ENCODE peak calls at places on chromosomes 7 and 10, in five cellular contexts. F, E, R, C and I are unnamed samples.

GRCh38 chr7:118183254-118183585 is 744 bp upstream of the LSM8 start:
- DNase-seq in F (no peak), E (peak), R (peak), C (peak), I (peak)

GRCh38 chr7:106732045-106732444 is 71.1 kb upstream of the CCDC71L start:
- DNase-seq in F (no peak), E (no peak), R (no peak), C (no peak), I (no peak)

GRCh38 chr7:79820387-79820786 is 314.2 kb upstream of the GNAI1 start:
- DNase-seq in F (peak), E (peak), R (no peak), C (no peak), I (peak)

GRCh38 chr10:124526621-124527267 is 65.1 kb downstream of the LHPP start:
- DNase-seq in F (no peak), E (no peak), R (no peak), C (no peak), I (no peak)

GRCh38 chr7:43584200-43584586 is 1.3 kb downstream of the STK17A start:
- DNase-seq in F (peak), E (peak), R (peak), C (no peak), I (peak)

GRCh38 chr7:120259382-120259781 is 13.6 kb upstream of the KCND2 start:
- DNase-seq in F (no peak), E (peak), R (no peak), C (no peak), I (peak)

GRCh38 chr10:55024718-55025117 is 223.7 kb upstream of the PCDH15 start:
- DNase-seq in F (no peak), E (peak), R (peak), C (no peak), I (no peak)

GRCh38 chr7:113793171-113793570 is 125.6 kb downstream of the PPP1R3A start:
- DNase-seq in F (no peak), E (no peak), R (no peak), C (no peak), I (no peak)

GRCh38 chr10:43781480-43782361 is 133.0 kb upstream of the ZNF32 start:
- DNase-seq in F (no peak), E (peak), R (peak), C (peak), I (no peak)

GRCh38 chr10:42782446-42783180 is at the start of gene BMS1:
- DNase-seq in F (peak), E (peak), R (peak), C (peak), I (peak)

GRCh38 chr10:132237871-132238270 is 51.1 kb downstream of the DPYSL4 start:
- DNase-seq in F (peak), E (no peak), R (no peak), C (no peak), I (no peak)

GRCh38 chr10:114406455-114406854 is 2.2 kb upstream of the AFAP1L2 start:
- DNase-seq in F (no peak), E (no peak), R (no peak), C (no peak), I (no peak)

GRCh38 chr7:26653430-26653911 is 210.9 kb downstream of the SKAP2 start:
- DNase-seq in F (no peak), E (no peak), R (no peak), C (no peak), I (peak)

GRCh38 chr7:43117025-43117424 is 4.6 kb downstream of the HECW1 start:
- DNase-seq in F (no peak), E (peak), R (no peak), C (no peak), I (no peak)

GRCh38 chr10:8133146-8133545 is 78.7 kb downstream of the GATA3 start:
- DNase-seq in F (no peak), E (peak), R (peak), C (peak), I (no peak)

GRCh38 chr7:78247910-78248689 is 449.5 kb downstream of the PHTF2 start:
- DNase-seq in F (no peak), E (no peak), R (no peak), C (no peak), I (no peak)

GRCh38 chr7:33733865-33734650 is 171.3 kb upstream of the BMPER start:
- DNase-seq in F (no peak), E (no peak), R (no peak), C (no peak), I (peak)

GRCh38 chr10:49569031-49569765 is 30.3 kb upstream of the ERCC6 start:
- DNase-seq in F (no peak), E (peak), R (no peak), C (no peak), I (peak)

GRCh38 chr7:102119925-102120324 is 166.7 kb upstream of the SH2B2 start:
- DNase-seq in F (no peak), E (no peak), R (no peak), C (no peak), I (no peak)

GRCh38 chr7:70612811-70613210 is 519.1 kb upstream of the GALNT17 start:
- DNase-seq in F (peak), E (no peak), R (no peak), C (no peak), I (no peak)

GRCh38 chr7:23462846-23463245 is 7.4 kb downstream of the IGF2BP3 start:
- DNase-seq in F (no peak), E (peak), R (no peak), C (no peak), I (peak)

GRCh38 chr10:80025281-80025680 is 53.2 kb upstream of the TMEM254 start:
- DNase-seq in F (no peak), E (no peak), R (no peak), C (no peak), I (no peak)

GRCh38 chr7:1946461-1947450 is 276.7 kb downstream of the ELFN1 start:
- DNase-seq in F (no peak), E (no peak), R (no peak), C (no peak), I (no peak)

GRCh38 chr10:23980054-23980453 is 228.9 kb upstream of the KIAA1217 start:
- DNase-seq in F (no peak), E (no peak), R (no peak), C (no peak), I (no peak)

GRCh38 chr10:102045292-102045691 is 10.7 kb downstream of the ARMH3 start:
- DNase-seq in F (no peak), E (no peak), R (no peak), C (no peak), I (no peak)

GRCh38 chr10:50417486-50417905 is 166.2 kb upstream of the ASAH2 start:
- DNase-seq in F (no peak), E (no peak), R (no peak), C (no peak), I (peak)

GRCh38 chr10:64976150-64976549 is 1454.9 kb downstream of the REEP3 start:
- DNase-seq in F (no peak), E (no peak), R (no peak), C (no peak), I (no peak)

GRCh38 chr10:64973391-64973790 is 1452.2 kb downstream of the REEP3 start:
- DNase-seq in F (no peak), E (no peak), R (no peak), C (no peak), I (no peak)

GRCh38 chr10:64977912-64978311 is 1456.7 kb downstream of the REEP3 start:
- DNase-seq in F (no peak), E (no peak), R (no peak), C (no peak), I (peak)
- TF ChIP-seq CTCF in F (peak), E (no peak), R (peak), C (no peak), I (no peak)

GRCh38 chr10:133307776-133308430 is 769 bp downstream of the TUBGCP2 start:
- DNase-seq in F (peak), E (peak), R (peak), C (peak), I (peak)

GRCh38 chr10:133309111-133309719 is 501 bp downstream of the ZNF511 start:
- DNase-seq in F (peak), E (peak), R (peak), C (peak), I (peak)

GRCh38 chr10:133308431-133309110 is at the start of the genes TUBGCP2 and ZNF511:
- DNase-seq in F (peak), E (peak), R (peak), C (peak), I (peak)

GRCh38 chr10:133306097-133306476 is 2.6 kb downstream of the TUBGCP2 start:
- DNase-seq in F (no peak), E (no peak), R (no peak), C (no peak), I (no peak)

DNA sequence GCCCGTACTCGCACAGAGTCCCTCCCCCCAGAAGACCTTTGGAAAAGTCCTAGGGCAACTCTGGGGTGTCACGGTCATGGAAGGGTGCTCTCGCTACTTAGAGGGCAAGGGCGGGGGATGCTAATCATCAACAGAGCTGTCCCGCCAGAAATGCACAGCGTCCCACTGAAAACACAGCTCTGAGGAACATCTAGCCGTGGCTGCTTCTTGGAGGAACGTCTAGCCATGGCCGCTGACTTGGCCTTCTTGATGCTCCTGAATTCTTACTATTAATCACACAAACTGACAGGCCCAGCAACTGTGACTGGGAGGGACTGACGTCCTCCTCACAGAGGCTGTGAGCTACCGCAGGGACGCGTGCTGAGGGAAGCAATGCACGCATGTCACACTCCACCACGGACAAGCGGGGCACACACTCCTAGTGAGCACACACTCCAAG is 1.7 kb downstream of the TUBGCP2 start:
- DNase-seq in F (no peak), E (no peak), R (no peak), C (no peak), I (no peak)
- H3K4me3 ChIP-seq in F (peak), E (no peak), R (no peak), C (no peak), I (no peak)

GRCh38 chr10:71259282-71259681 is 46.9 kb downstream of the UNC5B start:
- DNase-seq in F (no peak), E (no peak), R (no peak), C (no peak), I (no peak)

GRCh38 chr10:71260622-71261325 is 48.4 kb downstream of the UNC5B start:
- DNase-seq in F (peak), E (peak), R (no peak), C (no peak), I (peak)

GRCh38 chr10:71258046-71258445 is 45.7 kb downstream of the UNC5B start:
- DNase-seq in F (no peak), E (no peak), R (no peak), C (no peak), I (no peak)

GRCh38 chr10:71258446-71259145 is 46.2 kb downstream of the UNC5B start:
- DNase-seq in F (no peak), E (no peak), R (no peak), C (no peak), I (no peak)

GRCh38 chr10:71259815-71260501 is 47.6 kb downstream of the UNC5B start:
- DNase-seq in F (no peak), E (no peak), R (no peak), C (no peak), I (no peak)
- TF ChIP-seq CTCF in F (no peak), E (no peak), R (no peak), C (no peak), I (no peak)

DNA sequence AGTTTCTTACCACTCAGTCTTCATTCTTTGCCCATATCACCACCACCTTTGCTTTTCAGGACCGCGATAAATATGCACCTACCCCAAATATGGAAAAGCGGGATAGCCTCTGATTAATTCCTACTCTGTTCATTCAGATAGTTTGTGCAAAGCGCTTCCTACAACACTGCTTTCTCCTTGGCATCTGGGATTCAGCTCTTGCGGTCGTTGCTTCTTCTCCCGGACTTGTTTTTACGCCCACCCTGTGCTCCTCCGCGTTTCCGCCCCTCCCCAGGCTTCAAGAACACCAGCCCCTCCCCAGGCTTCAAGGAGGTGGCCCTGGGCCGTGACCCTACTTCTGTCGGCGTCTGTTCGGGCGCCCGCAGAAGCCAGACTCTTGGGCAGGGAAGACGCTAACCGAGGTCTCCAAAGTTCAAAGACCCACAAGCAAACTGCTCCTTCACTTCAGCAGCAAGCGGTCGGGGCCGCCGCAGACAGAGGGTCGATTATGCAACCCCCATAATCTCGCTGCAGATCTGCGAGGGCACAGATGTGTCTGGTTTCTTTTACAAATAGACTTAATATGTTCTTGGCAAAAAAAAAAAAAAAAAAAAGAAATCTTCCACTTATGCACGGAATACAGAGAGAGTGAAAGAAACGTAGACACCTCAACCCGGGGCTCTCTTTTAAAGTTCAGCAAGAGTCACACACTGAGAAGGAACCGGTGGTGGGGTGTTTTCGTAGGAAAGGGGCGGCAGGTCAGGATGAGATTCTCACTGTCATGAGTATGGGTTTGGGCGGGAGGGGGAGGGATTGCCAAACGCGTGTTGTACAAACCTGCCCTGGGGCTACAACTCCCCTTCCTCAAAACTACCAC is 2.0 kb downstream of the DLX5 start:
- DNase-seq in F (peak), E (no peak), R (no peak), C (no peak), I (no peak)
- H3K4me3 ChIP-seq in F (no peak), E (no peak), R (no peak), C (no peak), I (no peak)

GRCh38 chr10:46283945-46284285 is 2.9 kb upstream of the ANTXRL start:
- DNase-seq in F (no peak), E (no peak), R (no peak), C (no peak), I (no peak)

GRCh38 chr10:46283217-46283944 is 3.4 kb upstream of the ANTXRL start:
- DNase-seq in F (no peak), E (peak), R (no peak), C (no peak), I (no peak)

GRCh38 chr10:46285300-46285699 is 1.5 kb upstream of the ANTXRL start:
- DNase-seq in F (no peak), E (no peak), R (no peak), C (no peak), I (no peak)

GRCh38 chr10:46284286-46285229 is 2.2 kb upstream of the ANTXRL start:
- DNase-seq in F (peak), E (peak), R (peak), C (peak), I (peak)

GRCh38 chr10:46282460-46283216 is 4.2 kb upstream of the ANTXRL start:
- DNase-seq in F (peak), E (peak), R (peak), C (peak), I (peak)
- TF ChIP-seq CTCF in F (no peak), E (no peak), R (no peak), C (no peak), I (no peak)